ENCODE peak calls at places on chromosome 13, in five cellular contexts. Y, C, T, I and S are unnamed samples.

GRCh38 chr13:32125746-32126145 is 94.2 kb downstream of the FRY start:
- DNase-seq in Y (no peak), C (no peak), T (no peak), I (no peak), S (no peak)

GRCh38 chr13:114099191-114099590 is 33.2 kb downstream of the RASA3 start:
- DNase-seq in Y (peak; percentile 45), C (no peak), T (no peak), I (peak; percentile 60), S (no peak)

GRCh38 chr13:29801737-29802305 is 48.6 kb downstream of the UBL3 start:
- DNase-seq in Y (no peak), C (no peak), T (no peak), I (no peak), S (no peak)

GRCh38 chr13:99288069-99288468 is 19.1 kb downstream of the GPR183 start:
- DNase-seq in Y (no peak), C (no peak), T (no peak), I (no peak), S (no peak)

GRCh38 chr13:96223231-96223630 is 133.3 kb downstream of the HS6ST3 start:
- DNase-seq in Y (no peak), C (no peak), T (no peak), I (no peak), S (no peak)

GRCh38 chr13:32850311-32851052 is 165.7 kb upstream of the KL start:
- DNase-seq in Y (no peak), C (no peak), T (no peak), I (no peak), S (no peak)

GRCh38 chr13:113273856-113274590 is 23.0 kb upstream of the LAMP1 start:
- DNase-seq in Y (no peak), C (no peak), T (no peak), I (no peak), S (no peak)

GRCh38 chr13:77213644-77214043 is 113.2 kb downstream of the MYCBP2 start:
- DNase-seq in Y (no peak), C (no peak), T (no peak), I (no peak), S (no peak)

GRCh38 chr13:65971541-65971940 is 1258.6 kb downstream of the PCDH9 start:
- DNase-seq in Y (no peak), C (no peak), T (no peak), I (no peak), S (no peak)

GRCh38 chr13:35720690-35721554 is 244.4 kb upstream of the MAB21L1 start:
- DNase-seq in Y (peak; percentile 13), C (peak; percentile 49), T (peak; percentile 60), I (peak; percentile 42), S (no peak)

GRCh38 chr13:24473646-24474045 is 38.9 kb downstream of the PARP4 start:
- DNase-seq in Y (no peak), C (no peak), T (no peak), I (no peak), S (no peak)

GRCh38 chr13:30918662-30919405 is 12.8 kb downstream of the MEDAG start:
- DNase-seq in Y (no peak), C (no peak), T (no peak), I (no peak), S (no peak)

GRCh38 chr13:32645854-32646253 is 59.6 kb downstream of the PDS5B start:
- DNase-seq in Y (no peak), C (no peak), T (no peak), I (no peak), S (no peak)

GRCh38 chr13:105047676-105048295 is 1487.7 kb downstream of the EFNB2 start:
- DNase-seq in Y (no peak), C (no peak), T (no peak), I (no peak), S (no peak)

GRCh38 chr13:112013665-112014064 is 53.3 kb upstream of the SOX1 start:
- DNase-seq in Y (no peak), C (no peak), T (no peak), I (no peak), S (no peak)

GRCh38 chr13:102805680-102806079 is 6.8 kb downstream of the BIVM start:
- DNase-seq in Y (no peak), C (no peak), T (no peak), I (no peak), S (no peak)

GRCh38 chr13:95155093-95155492 is 146.2 kb downstream of the ABCC4 start:
- DNase-seq in Y (no peak), C (no peak), T (no peak), I (no peak), S (no peak)

GRCh38 chr13:39095500-39095899 is 57.2 kb downstream of the NHLRC3 start:
- DNase-seq in Y (no peak), C (no peak), T (no peak), I (no peak), S (no peak)

GRCh38 chr13:111280666-111281577 is 39.5 kb upstream of the TEX29 start:
- DNase-seq in Y (no peak), C (no peak), T (no peak), I (no peak), S (no peak)

GRCh38 chr13:106496072-106496997 is 39.1 kb downstream of the EFNB2 start:
- DNase-seq in Y (no peak), C (no peak), T (no peak), I (no peak), S (no peak)

GRCh38 chr13:70747305-70747704 is 639.1 kb upstream of the KLHL1 start:
- DNase-seq in Y (no peak), C (no peak), T (no peak), I (no peak), S (no peak)

GRCh38 chr13:30307194-30307965 is at the start of gene KATNAL1:
- DNase-seq in Y (no peak), C (peak; percentile 68), T (peak; percentile 15), I (peak; percentile 78), S (peak; percentile 68)

GRCh38 chr13:60329221-60329983 is 67.6 kb upstream of the TDRD3 start:
- DNase-seq in Y (peak; percentile 18), C (peak; percentile 34), T (peak; percentile 27), I (peak; percentile 48), S (no peak)

GRCh38 chr13:98142427-98143156 is at the start of gene FARP1:
- DNase-seq in Y (peak; percentile 27), C (peak; percentile 88), T (no peak), I (peak; percentile 84), S (peak; percentile 78)

GRCh38 chr13:37295046-37295445 is 189.6 kb upstream of the CSNK1A1L start:
- DNase-seq in Y (no peak), C (peak; percentile 70), T (no peak), I (no peak), S (no peak)

GRCh38 chr13:97239306-97239705 is 17.2 kb downstream of the MBNL2 start:
- DNase-seq in Y (no peak), C (no peak), T (no peak), I (no peak), S (no peak)

GRCh38 chr13:97122381-97122996 is 99.6 kb upstream of the MBNL2 start:
- DNase-seq in Y (peak; percentile 85), C (no peak), T (no peak), I (no peak), S (no peak)

GRCh38 chr13:41995946-41996345 is 35.0 kb upstream of the VWA8 start:
- DNase-seq in Y (no peak), C (no peak), T (no peak), I (no peak), S (no peak)

GRCh38 chr13:101970339-101970738 is 431.5 kb downstream of the FGF14 start:
- DNase-seq in Y (no peak), C (no peak), T (no peak), I (no peak), S (no peak)

GRCh38 chr13:109645831-109646230 is 140.6 kb downstream of the IRS2 start:
- DNase-seq in Y (no peak), C (no peak), T (no peak), I (no peak), S (no peak)

GRCh38 chr13:73215807-73216206 is 157.0 kb downstream of the KLF5 start:
- DNase-seq in Y (no peak), C (peak; percentile 38), T (no peak), I (peak; percentile 26), S (no peak)

GRCh38 chr13:19606152-19606551 is 27.3 kb upstream of the MPHOSPH8 start:
- DNase-seq in Y (no peak), C (no peak), T (no peak), I (no peak), S (no peak)

GRCh38 chr13:19605161-19605955 is 28.1 kb upstream of the MPHOSPH8 start:
- DNase-seq in Y (peak; percentile 40), C (no peak), T (no peak), I (no peak), S (no peak)

GRCh38 chr13:19597523-19597922 is 35.9 kb upstream of the MPHOSPH8 start:
- DNase-seq in Y (no peak), C (no peak), T (no peak), I (no peak), S (no peak)

GRCh38 chr13:19604306-19604705 is 29.2 kb upstream of the MPHOSPH8 start:
- DNase-seq in Y (no peak), C (no peak), T (no peak), I (no peak), S (no peak)

GRCh38 chr13:19601749-19602725 is 31.4 kb upstream of the MPHOSPH8 start:
- DNase-seq in Y (no peak), C (peak; percentile 37), T (peak; percentile 9), I (peak; percentile 34), S (no peak)
- TF ChIP-seq CTCF in Y (peak; percentile 20), C (no peak), T (peak; percentile 23), I (peak; percentile 15), S (no peak)

GRCh38 chr13:82291852-82292251 is 1590.4 kb downstream of the SLITRK1 start:
- DNase-seq in Y (no peak), C (no peak), T (no peak), I (no peak), S (no peak)
- TF ChIP-seq POLR2AphosphoS5 in Y (no peak), C (no peak), T (no peak), I (no peak), S (no peak)

DNA sequence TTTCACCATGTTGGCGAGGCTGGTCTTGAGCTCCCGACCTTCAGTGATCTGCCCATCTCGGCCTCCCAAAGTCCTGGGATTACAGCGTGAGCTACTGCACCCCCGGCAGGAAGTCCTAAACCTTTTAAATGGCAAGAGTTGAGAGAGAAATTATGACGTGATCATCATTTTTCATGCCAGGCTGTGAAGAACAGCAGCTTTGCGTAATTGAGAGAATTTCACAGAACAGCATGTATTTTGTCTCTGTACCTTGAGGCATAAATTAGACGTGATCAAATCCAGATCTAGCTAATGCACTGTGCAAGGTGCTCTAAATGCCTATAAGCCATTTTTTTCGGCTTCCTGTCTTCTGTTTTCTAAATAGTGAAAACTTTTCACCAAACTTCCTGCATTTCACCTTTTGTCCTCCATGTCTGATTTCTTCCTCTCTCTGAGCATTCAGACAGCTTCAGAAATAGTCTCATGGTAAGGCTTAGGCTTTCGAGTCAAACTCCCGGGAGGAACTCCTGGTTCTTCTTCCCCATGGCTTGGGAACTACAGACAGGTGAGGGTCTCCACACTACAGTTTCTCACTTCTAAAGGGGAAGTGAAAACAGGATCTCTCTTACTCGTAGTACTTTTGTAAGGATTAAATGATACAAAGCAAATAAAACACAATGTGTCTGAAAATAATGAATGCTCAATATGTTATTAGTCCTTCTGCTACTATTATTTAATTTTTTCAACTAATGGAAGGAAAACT is 51.0 kb downstream of the WDFY2 start:
- DNase-seq in Y (no peak), C (no peak), T (no peak), I (no peak), S (no peak)
- H3K4me1 ChIP-seq in Y (peaks cover 13% of the 10 kb centered on the region), C (peaks cover 16% of the 10 kb centered on the region), T (peaks cover 6% of the 10 kb centered on the region), I (no peaks in the 10 kb centered on the region), S (no peaks in the 10 kb centered on the region)

DNA sequence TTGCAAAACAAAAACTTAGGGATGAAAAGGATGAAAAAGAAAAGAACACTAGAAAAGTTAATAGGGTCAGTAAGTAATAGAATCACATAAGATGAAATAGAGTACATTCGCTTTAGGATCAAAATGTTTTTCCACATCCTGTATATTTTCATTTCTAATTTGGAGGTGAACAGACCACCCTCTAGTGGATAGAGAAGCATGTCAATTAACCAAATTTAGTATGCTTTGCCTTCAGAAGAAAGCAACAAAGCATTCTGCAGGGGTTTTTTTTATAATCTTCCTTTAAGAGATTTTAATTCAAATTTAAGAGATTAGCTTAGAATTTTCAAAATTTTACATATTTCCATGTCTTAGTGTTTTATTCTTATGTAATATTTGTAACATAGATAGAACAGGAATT is 610.9 kb upstream of the SGCG start:
- DNase-seq in Y (no peak), C (no peak), T (no peak), I (no peak), S (no peak)
- TF ChIP-seq CTCF in Y (no peak), C (no peak), T (no peak), I (no peak), S (no peak)